ENCODE peak calls at places on chromosomes 3 and 15, in six cellular contexts. C is A549, T is HepG2, W is GM12878, B is K562, A is endothelial cell of umbilical vein. U is an unnamed sample.

GRCh38 chr15:101652783-101653430 is 726 bp upstream of the TM2D3 start:
- DNase-seq in A (no peak), B (peak), T (no peak), C (no peak), W (no peak), U (no peak)

GRCh38 chr15:47473857-47474256 is 243.4 kb upstream of the SEMA6D start:
- DNase-seq in B (no peak), C (no peak), A (peak), W (no peak), T (no peak), U (no peak)

GRCh38 chr3:107345968-107346367 is 31.3 kb upstream of the CCDC54 start:
- DNase-seq in T (no peak), W (no peak), B (no peak), A (no peak), C (no peak), U (no peak)

GRCh38 chr15:74964794-74965193 is 8.2 kb upstream of the RPP25 start:
- DNase-seq in C (no peak), B (no peak), A (peak), W (no peak), T (no peak), U (no peak)

GRCh38 chr3:52299815-52300611 is 12.4 kb downstream of the GLYCTK start:
- DNase-seq in B (peak), C (peak), W (no peak), A (peak), T (peak), U (peak)

GRCh38 chr15:68789041-68789920 is 31.4 kb downstream of the ANP32A start:
- DNase-seq in T (no peak), W (no peak), B (no peak), A (peak), C (no peak), U (no peak)

GRCh38 chr3:111311126-111311525 is 230.9 kb upstream of the CD96 start:
- DNase-seq in C (no peak), T (no peak), A (no peak), B (no peak), W (no peak), U (no peak)

GRCh38 chr3:51675201-51675611 is 4.2 kb downstream of the TEX264 start:
- DNase-seq in B (no peak), C (no peak), T (no peak), W (no peak), A (no peak), U (no peak)

GRCh38 chr15:43934480-43934879 is 107.7 kb downstream of the WDR76 start:
- DNase-seq in A (no peak), B (no peak), T (no peak), W (no peak), C (no peak), U (no peak)

GRCh38 chr3:45261333-45262110 is 35.4 kb upstream of the TMEM158 start:
- DNase-seq in B (no peak), C (no peak), W (no peak), A (no peak), T (no peak), U (peak)

GRCh38 chr3:71690222-71690821 is 34.9 kb downstream of the EIF4E3 start:
- DNase-seq in A (no peak), B (no peak), T (no peak), C (no peak), W (no peak), U (no peak)

GRCh38 chr15:63686352-63686751 is 89.2 kb downstream of the FBXL22 start:
- DNase-seq in W (no peak), T (no peak), C (no peak), A (no peak), B (no peak), U (no peak)

GRCh38 chr15:67025719-67026118 is 39.7 kb upstream of the SMAD3 start:
- DNase-seq in T (no peak), B (no peak), A (peak), W (no peak), C (peak), U (peak)

GRCh38 chr15:40891810-40892448 is 2.3 kb upstream of the VPS18 start:
- DNase-seq in C (peak), B (peak), W (no peak), A (peak), T (peak), U (peak)

GRCh38 chr3:179348325-179349013 is 960 bp downstream of the MFN1 start:
- DNase-seq in T (peak), C (no peak), B (peak), W (peak), A (peak), U (peak)

GRCh38 chr3:29373016-29373690 is 92.3 kb downstream of the RBMS3 start:
- DNase-seq in T (no peak), W (no peak), B (no peak), A (peak), C (no peak), U (no peak)

DNA sequence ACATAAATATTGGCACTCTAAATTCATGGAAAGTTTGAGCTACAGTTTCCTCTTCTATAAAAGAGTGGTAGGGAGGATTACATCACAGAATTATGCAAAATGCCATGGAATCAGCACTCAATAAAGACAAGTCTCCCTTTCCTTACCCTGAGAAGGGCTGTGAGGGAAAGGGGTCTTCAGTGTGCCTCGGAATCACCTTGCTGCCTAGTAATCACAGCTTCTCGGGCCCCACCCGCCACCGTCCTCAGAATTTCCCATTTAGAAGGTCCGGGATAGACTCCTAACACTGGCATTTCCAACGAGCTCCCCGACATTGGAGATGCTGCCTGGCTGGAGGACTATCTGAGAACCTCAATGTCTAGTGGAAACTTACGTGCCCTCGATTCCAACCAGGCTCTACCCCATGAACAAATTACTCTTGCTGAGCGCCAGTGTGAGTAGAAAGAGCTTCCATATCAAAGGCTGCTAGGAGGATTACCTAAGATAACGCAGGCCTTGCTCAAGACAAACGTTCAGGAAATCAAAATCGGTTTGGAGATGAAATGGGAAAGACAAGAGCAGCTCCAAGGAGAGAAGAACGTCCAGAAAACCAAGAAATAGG is 92.1 kb upstream of the CHD2 start:
- DNase-seq in C (peak), W (no peak), B (peak), A (peak), T (no peak), U (peak)
- TF ChIP-seq MYC in C (no peak), W (no peak), B (no peak), A (no peak), T (no peak), U (no peak)

GRCh38 chr3:33440328-33440577 is at the start of gene UBP1:
- DNase-seq in A (no peak), C (no peak), B (no peak), T (no peak), W (no peak), U (no peak)

GRCh38 chr3:33442190-33442589 is 2.0 kb upstream of the UBP1 start:
- DNase-seq in B (no peak), W (no peak), C (no peak), T (no peak), A (no peak), U (no peak)

GRCh38 chr3:33439421-33440327 is 531 bp downstream of the UBP1 start:
- DNase-seq in A (peak), B (peak), C (peak), W (no peak), T (peak), U (peak)

GRCh38 chr3:33441322-33441976 is 1.2 kb upstream of the UBP1 start:
- DNase-seq in W (no peak), T (peak), B (no peak), C (no peak), A (no peak), U (no peak)

DNA sequence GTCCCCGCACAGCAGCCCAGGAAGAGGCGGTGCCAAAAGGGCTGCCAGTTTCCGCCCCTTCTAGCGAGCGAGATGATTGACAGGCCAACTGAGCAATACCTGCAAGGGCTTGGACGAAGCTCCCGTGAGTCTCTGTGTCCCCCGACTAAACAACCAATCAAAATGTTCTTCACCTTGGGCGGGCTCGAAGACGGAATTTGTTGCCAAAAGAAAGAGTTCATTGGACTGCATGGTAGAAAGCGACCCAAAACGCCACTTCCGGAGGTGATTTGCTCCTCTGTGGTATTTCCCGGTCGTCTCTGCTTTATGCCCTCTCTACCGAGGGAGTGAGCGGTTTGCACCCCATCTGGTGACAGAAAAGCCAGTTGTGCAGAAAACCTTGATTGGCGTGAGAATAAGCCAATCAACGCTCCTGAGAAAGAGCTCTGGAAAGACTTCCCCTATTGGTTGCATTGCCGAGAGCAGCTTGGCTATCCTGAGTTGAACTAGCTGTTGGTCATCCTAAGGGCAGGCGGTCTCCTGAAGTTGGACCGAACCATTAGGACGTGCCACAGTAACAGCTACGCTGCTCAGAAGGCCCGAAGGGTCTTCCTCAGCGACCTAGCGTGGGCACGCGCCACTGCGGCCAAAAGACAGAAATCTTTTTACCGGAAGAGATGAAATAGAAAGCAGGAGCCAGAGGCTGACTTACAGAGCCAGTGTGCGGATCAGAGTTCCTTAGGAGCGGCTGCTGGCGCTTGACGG is 545 bp upstream of the UBP1 start:
- DNase-seq in B (peak), A (peak), W (peak), C (peak), T (peak), U (peak)
- TF ChIP-seq MYC in B (peak), A (no peak), W (no peak), C (no peak), T (no peak), U (peak)

GRCh38 chr3:43477600-43477999 is 144.2 kb downstream of the ANO10 start:
- DNase-seq in C (no peak), W (no peak), T (no peak), B (no peak), A (peak), U (no peak)
- TF ChIP-seq MYC in C (no peak), W (no peak), T (no peak), B (no peak), A (no peak), U (no peak)

GRCh38 chr3:14863324-14864100 is 44.8 kb downstream of the FGD5 start:
- DNase-seq in A (peak), W (no peak), B (no peak), T (no peak), C (no peak), U (peak)

GRCh38 chr3:14862303-14862660 is 43.5 kb downstream of the FGD5 start:
- DNase-seq in A (no peak), C (no peak), B (no peak), W (no peak), T (no peak), U (no peak)

GRCh38 chr3:14862661-14863230 is 44.0 kb downstream of the FGD5 start:
- DNase-seq in T (no peak), W (no peak), C (no peak), A (peak), B (no peak), U (no peak)

GRCh38 chr3:14861451-14862302 is 42.9 kb downstream of the FGD5 start:
- DNase-seq in C (no peak), B (no peak), A (no peak), T (no peak), W (no peak), U (peak)

DNA sequence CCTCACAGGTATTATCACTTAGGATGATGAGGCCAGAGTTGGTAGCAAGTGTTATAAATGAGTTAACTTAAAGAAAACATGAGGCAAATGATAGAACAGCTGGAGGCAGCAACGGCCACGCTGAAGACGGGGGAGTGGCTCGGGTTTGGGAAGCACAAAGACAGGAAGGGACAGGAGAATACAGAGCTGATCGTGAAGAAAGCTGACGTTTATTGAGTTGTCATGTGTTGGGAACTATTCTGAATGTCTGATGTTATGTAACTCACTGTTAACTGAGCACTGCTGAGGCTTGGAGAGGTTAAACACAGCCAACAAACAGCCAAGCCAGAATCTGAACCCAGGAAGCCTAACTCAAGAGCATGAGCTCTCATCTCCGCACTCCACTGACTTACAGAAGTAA is 42.3 kb downstream of the FGD5 start:
- DNase-seq in W (no peak), B (no peak), C (no peak), A (peak), T (no peak), U (peak)
- TF ChIP-seq MYC in W (no peak), B (no peak), C (no peak), A (no peak), T (no peak), U (no peak)